ENCODE peak calls at places on chromosomes 1 and 21, in eight cellular contexts. T, E, C, F, O, W, H and D are unnamed samples.

GRCh38 chr1:169160845-169161511 is 54.5 kb downstream of the ATP1B1 start:
- DNase-seq in T (no peak), E (no peak), C (no peak), F (no peak), O (no peak), W (peak; percentile 11), H (no peak), D (no peak)

GRCh38 chr21:34989337-34990151 is 59.6 kb downstream of the RUNX1 start:
- DNase-seq in T (no peak), E (no peak), C (no peak), F (peak; percentile 82), O (peak; percentile 76), W (no peak), H (no peak), D (no peak)

GRCh38 chr1:101267082-101267481 is 30.3 kb downstream of the S1PR1 start:
- DNase-seq in T (no peak), E (no peak), C (no peak), F (no peak), O (no peak), W (no peak), H (no peak), D (no peak)

GRCh38 chr1:108009603-108010195 is 44.7 kb upstream of the VAV3 start:
- DNase-seq in T (no peak), E (no peak), C (no peak), F (no peak), O (no peak), W (peak; percentile 31), H (no peak), D (no peak)

GRCh38 chr1:215081566-215082531 is 688 bp upstream of the KCNK2 start:
- DNase-seq in T (no peak), E (peak; percentile 46), C (no peak), F (no peak), O (no peak), W (no peak), H (no peak), D (no peak)

GRCh38 chr1:247329097-247329617 is 2.5 kb downstream of the ZNF496 start:
- DNase-seq in T (no peak), E (no peak), C (no peak), F (no peak), O (no peak), W (no peak), H (no peak), D (no peak)

GRCh38 chr1:180563013-180563827 is 4.5 kb downstream of the OVAAL start:
- DNase-seq in T (no peak), E (no peak), C (no peak), F (no peak), O (no peak), W (peak; percentile 42), H (no peak), D (no peak)

GRCh38 chr1:51648180-51649109 is 31.6 kb downstream of the OSBPL9 start:
- DNase-seq in T (peak; percentile 3), E (no peak), C (peak; percentile 60), F (no peak), O (no peak), W (no peak), H (no peak), D (no peak)

GRCh38 chr1:112359961-112360767 is 35.9 kb upstream of the CTTNBP2NL start:
- DNase-seq in T (no peak), E (peak; percentile 83), C (no peak), F (no peak), O (no peak), W (peak; percentile 3), H (no peak), D (no peak)